ENCODE peak calls at places on chromosome 1, in nine cellular contexts. H is transverse colon, M is Panc1, B is right atrium auricular region, R is substantia nigra, L is heart left ventricle, S is brain microvascular endothelial cell, U is cardiac muscle cell, Q is sigmoid colon. W is an unnamed sample.

GRCh38 chr1:217032715-217033367 is 309.6 kb upstream of the ESRRG start:
- DNase-seq in H (no peak), M (no peak), B (no peak), R (no peak), L (no peak), S (no peak), U (no peak), Q (no peak), W (no peak)

GRCh38 chr1:175188936-175189335 is 3.6 kb downstream of the KIAA0040 start:
- DNase-seq in H (peak), M (no peak), B (no peak), R (no peak), L (peak), S (no peak), U (no peak), Q (no peak), W (no peak)

GRCh38 chr1:36323636-36324321 is at the start of gene EVA1B:
- DNase-seq in H (peak), M (no peak), B (peak), R (no peak), L (peak), S (peak), U (peak), Q (peak), W (no peak)

GRCh38 chr1:182628657-182629056 is 24.5 kb upstream of the RGS16 start:
- DNase-seq in H (no peak), M (no peak), B (no peak), R (no peak), L (no peak), S (no peak), U (no peak), Q (no peak), W (no peak)

GRCh38 chr1:66752000-66752592 is at the start of gene DYNLT5:
- DNase-seq in H (peak), M (no peak), B (peak), R (peak), L (peak), S (peak), U (peak), Q (peak), W (no peak)

GRCh38 chr1:247078315-247079140 is at the start of gene ZNF670:
- DNase-seq in H (peak), M (peak), B (peak), R (peak), L (peak), S (peak), U (peak), Q (peak), W (no peak)

GRCh38 chr1:23478896-23479790 is 4.8 kb downstream of the ASAP3 start:
- DNase-seq in H (peak), M (no peak), B (peak), R (no peak), L (peak), S (peak), U (peak), Q (peak), W (no peak)

GRCh38 chr1:10771789-10772188 is 24.7 kb downstream of the CASZ1 start:
- DNase-seq in H (no peak), M (no peak), B (no peak), R (no peak), L (no peak), S (no peak), U (no peak), Q (no peak), W (no peak)

GRCh38 chr1:165109013-165109412 is 247.5 kb downstream of the LMX1A start:
- DNase-seq in H (no peak), M (no peak), B (no peak), R (no peak), L (no peak), S (no peak), U (no peak), Q (no peak), W (no peak)

GRCh38 chr1:208349679-208350330 is 105.6 kb upstream of the PLXNA2 start:
- DNase-seq in H (no peak), M (no peak), B (no peak), R (no peak), L (no peak), S (no peak), U (no peak), Q (no peak), W (no peak)

GRCh38 chr1:208343226-208343625 is 99.0 kb upstream of the PLXNA2 start:
- DNase-seq in H (no peak), M (no peak), B (no peak), R (no peak), L (no peak), S (no peak), U (no peak), Q (no peak), W (no peak)

GRCh38 chr1:208344202-208344601 is 100.0 kb upstream of the PLXNA2 start:
- DNase-seq in H (no peak), M (no peak), B (no peak), R (no peak), L (no peak), S (no peak), U (no peak), Q (no peak), W (no peak)
- H3K27ac ChIP-seq in H (no peak), M (no peak), B (no peak), R (no peak), L (no peak), S (no peak), U (no peak), Q (no peak), W (no peak)

GRCh38 chr1:12602633-12603024 is 15.4 kb downstream of the DHRS3 start:
- DNase-seq in H (no peak), M (no peak), B (no peak), R (no peak), L (no peak), S (no peak), U (no peak), Q (no peak), W (no peak)
- H3K27ac ChIP-seq in H (peak), M (peak), B (peak), R (no peak), L (peak), S (peak), U (no peak), Q (peak), W (peak)

DNA sequence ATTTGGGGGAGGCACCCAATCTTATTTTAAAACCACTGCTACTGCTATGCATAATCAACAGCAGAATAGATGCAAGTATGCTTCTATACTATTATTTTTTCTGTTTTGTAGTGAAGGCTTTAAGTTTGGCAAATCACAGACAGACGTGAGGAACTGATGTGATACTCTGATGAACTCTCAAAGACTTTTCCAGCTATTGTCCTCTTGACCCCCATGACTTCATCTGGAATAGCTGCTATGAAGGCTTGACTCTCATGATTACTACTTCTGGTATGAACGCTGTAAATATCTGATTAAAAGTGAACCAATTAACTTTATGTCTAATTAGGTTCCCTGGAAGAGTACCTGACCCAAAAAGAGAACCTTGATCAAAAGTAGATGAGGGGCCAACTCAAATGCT is 49.1 kb downstream of the EYA3 start:
- DNase-seq in H (no peak), M (no peak), B (no peak), R (no peak), L (no peak), S (no peak), U (no peak), Q (no peak), W (no peak)
- H3K27ac ChIP-seq in H (no peak), M (no peak), B (no peak), R (no peak), L (no peak), S (peak), U (no peak), Q (no peak), W (no peak)

DNA sequence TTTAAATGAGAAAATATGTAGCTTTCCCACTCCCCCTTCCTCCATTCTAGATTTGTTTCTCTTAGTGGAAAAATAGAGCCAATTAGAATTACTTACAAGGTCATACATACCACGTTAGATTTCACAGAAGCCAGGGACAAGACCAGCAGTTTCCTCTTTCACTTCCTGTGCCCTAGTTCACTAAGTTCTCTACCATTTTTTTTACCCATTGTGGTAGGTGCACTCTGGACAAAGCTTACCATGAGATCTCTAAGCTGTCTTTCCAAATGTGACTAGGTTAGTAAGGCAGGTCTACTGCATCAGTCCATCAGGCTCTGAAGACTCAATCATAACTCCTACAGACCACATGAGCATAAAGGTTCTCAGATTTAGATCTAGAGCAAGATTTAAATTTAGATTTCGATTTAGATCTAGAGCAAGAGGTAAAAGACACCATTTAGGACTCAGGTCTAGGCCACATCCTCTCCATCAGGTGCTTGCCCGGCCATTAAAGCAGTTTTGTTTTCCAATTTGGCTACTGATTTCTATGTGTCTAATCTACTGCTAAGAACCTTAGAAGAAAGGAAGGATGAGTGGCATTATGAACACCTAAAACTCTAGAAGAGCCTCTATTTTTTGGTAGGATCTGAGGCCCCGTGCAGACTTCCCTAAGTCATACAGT is 235.3 kb downstream of the FAF1 start:
- DNase-seq in H (no peak), M (no peak), B (no peak), R (no peak), L (no peak), S (no peak), U (no peak), Q (no peak), W (no peak)
- H3K27ac ChIP-seq in H (no peak), M (no peak), B (no peak), R (no peak), L (no peak), S (no peak), U (no peak), Q (no peak), W (no peak)

DNA sequence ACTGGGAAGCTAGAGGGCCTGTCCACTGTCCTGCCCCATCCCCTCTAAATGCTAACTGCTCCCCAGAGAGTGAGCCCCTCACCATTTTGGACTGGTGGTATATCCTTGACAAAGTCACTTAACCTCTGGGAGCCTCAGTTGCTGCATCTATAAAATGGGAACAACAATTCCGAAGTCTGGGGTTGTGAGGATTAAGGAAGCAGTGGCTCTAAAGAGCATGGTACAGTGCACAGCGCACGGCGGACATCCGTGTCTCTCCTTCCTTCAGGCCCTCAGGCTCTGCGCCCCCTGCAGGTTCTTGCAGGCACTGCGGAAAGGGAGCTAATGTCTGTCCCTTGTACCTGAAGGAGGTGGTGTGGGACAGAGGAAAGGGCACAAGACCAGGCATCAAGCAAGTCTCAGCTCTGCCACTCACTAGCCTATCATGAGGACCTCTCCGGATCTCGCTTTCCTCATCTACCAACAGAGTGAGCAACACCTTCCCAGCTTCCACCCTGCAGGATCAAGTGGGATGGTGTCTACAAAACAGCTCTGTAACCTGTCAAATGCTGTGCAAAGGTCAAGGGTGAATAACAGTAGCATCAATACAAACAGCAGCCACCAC is 20.1 kb downstream of the ECE1 start:
- DNase-seq in H (peak), M (peak), B (peak), R (no peak), L (peak), S (peak), U (peak), Q (peak), W (peak)
- H3K27ac ChIP-seq in H (no peak), M (no peak), B (peak), R (no peak), L (peak), S (no peak), U (no peak), Q (no peak), W (peak)

DNA sequence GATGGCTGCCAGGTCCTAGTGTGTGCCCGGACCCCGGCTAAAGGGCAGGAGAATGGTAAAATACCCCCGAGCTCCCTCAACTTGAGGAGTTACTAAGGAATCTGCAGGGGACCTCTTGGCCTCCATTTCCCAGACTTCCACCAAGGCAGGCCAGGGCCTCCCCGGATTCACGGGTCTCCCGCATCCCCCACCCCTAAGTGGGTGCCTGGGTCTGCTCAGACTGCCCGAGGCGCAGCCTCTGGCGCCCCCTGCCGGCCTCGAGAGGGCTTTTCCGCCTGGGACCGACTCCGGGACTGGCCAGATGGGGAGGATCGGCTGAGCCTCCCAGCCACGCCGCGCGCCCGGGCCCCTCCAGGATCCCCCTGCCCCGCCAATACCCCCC is 1.7 kb downstream of the PLEKHG5 start:
- DNase-seq in H (peak), M (no peak), B (peak), R (no peak), L (peak), S (peak), U (peak), Q (no peak), W (no peak)
- H3K27ac ChIP-seq in H (peak), M (peak), B (peak), R (no peak), L (peak), S (peak), U (no peak), Q (peak), W (peak)

W was measured in vagina.